ENCODE peak calls at places on chromosomes 1 and 21, in ten cellular contexts. Y is lower lobe of right lung; M is AG04449; S is stimulated activated CD8-positive, alpha-beta memory T cell treated with anti-CD3 and anti-CD28 coated beads, Interleukin-7, amount 100 ng/mL, for 24 hours; I is glutamatergic neuron; V is iPS DF 6.9; Q is T follicular helper cell; D is stimulated activated CD4-positive, alpha-beta T cell treated with anti-CD3 and anti-CD28 coated beads, TNF-alpha, amount 100 ng/mL, for 1 hour; B is RWPE1; L is head of caudate nucleus. W is an unnamed sample.

GRCh38 chr21:41894922-41895557 is 15.9 kb upstream of the PRDM15 start:
- DNase-seq in Y (no peak), M (no peak), S (no peak), I (no peak), V (no peak), Q (no peak), D (no peak), B (no peak), L (no peak), W (no peak)

GRCh38 chr1:224615861-224616760 is at the start of gene CNIH3:
- DNase-seq in Y (no peak), M (no peak), S (no peak), I (peak; percentile 72), V (no peak), Q (peak; percentile 25), D (no peak), B (peak; percentile 37), L (peak; percentile 23), W (peak; percentile 65)

GRCh38 chr1:244957122-244957521 is 92.8 kb upstream of the HNRNPU start:
- DNase-seq in Y (no peak), M (no peak), S (no peak), I (no peak), V (no peak), Q (no peak), D (no peak), B (no peak), L (no peak), W (no peak)

GRCh38 chr1:65527211-65527610 is 106.7 kb downstream of the LEPR start:
- DNase-seq in Y (no peak), M (peak; percentile 46), S (no peak), I (no peak), V (no peak), Q (no peak), D (no peak), B (no peak), L (no peak), W (no peak)

GRCh38 chr1:217687511-217687910 is 56.4 kb downstream of the SPATA17 start:
- DNase-seq in Y (no peak), M (no peak), S (no peak), I (no peak), V (no peak), Q (no peak), D (no peak), B (no peak), L (no peak), W (no peak)

GRCh38 chr1:162905759-162906158 is 44.8 kb upstream of the CCDC190 start:
- DNase-seq in Y (no peak), M (peak; percentile 67), S (no peak), I (no peak), V (no peak), Q (no peak), D (no peak), B (peak; percentile 76), L (no peak), W (no peak)

GRCh38 chr1:94418664-94419655 is 771 bp downstream of the ABCD3 start:
- DNase-seq in Y (peak; percentile 52), M (no peak), S (no peak), I (peak; percentile 60), V (no peak), Q (no peak), D (no peak), B (peak; percentile 22), L (peak; percentile 35), W (no peak)

GRCh38 chr1:31782066-31782762 is 18.1 kb upstream of the ADGRB2 start:
- DNase-seq in Y (no peak), M (no peak), S (no peak), I (no peak), V (no peak), Q (no peak), D (no peak), B (no peak), L (no peak), W (no peak)

GRCh38 chr1:180112979-180113650 is 41.6 kb upstream of the QSOX1 start:
- DNase-seq in Y (no peak), M (no peak), S (no peak), I (no peak), V (no peak), Q (no peak), D (no peak), B (no peak), L (no peak), W (no peak)

GRCh38 chr1:11501491-11501897 is 22.5 kb downstream of the DISP3 start:
- DNase-seq in Y (no peak), M (no peak), S (no peak), I (no peak), V (no peak), Q (no peak), D (no peak), B (no peak), L (no peak), W (no peak)

GRCh38 chr1:207745285-207745684 is 6.6 kb upstream of the CD46 start:
- DNase-seq in Y (no peak), M (no peak), S (no peak), I (no peak), V (no peak), Q (no peak), D (no peak), B (no peak), L (no peak), W (no peak)

GRCh38 chr1:230427981-230428380 is 1.8 kb upstream of the PGBD5 start:
- DNase-seq in Y (no peak), M (no peak), S (no peak), I (no peak), V (no peak), Q (no peak), D (no peak), B (no peak), L (no peak), W (no peak)

GRCh38 chr1:225995919-225996864 is 3.0 kb downstream of the SDE2 start:
- DNase-seq in Y (no peak), M (no peak), S (no peak), I (no peak), V (no peak), Q (no peak), D (no peak), B (no peak), L (no peak), W (no peak)

GRCh38 chr1:171017431-171017830 is 73.3 kb upstream of the FMO3 start:
- DNase-seq in Y (no peak), M (no peak), S (no peak), I (peak; percentile 83), V (no peak), Q (no peak), D (no peak), B (no peak), L (no peak), W (no peak)

GRCh38 chr1:87176090-87176489 is 152.6 kb upstream of the LMO4 start:
- DNase-seq in Y (no peak), M (no peak), S (no peak), I (no peak), V (no peak), Q (no peak), D (no peak), B (no peak), L (no peak), W (no peak)

GRCh38 chr1:214146523-214146922 is 134.4 kb upstream of the SMYD2 start:
- DNase-seq in Y (no peak), M (no peak), S (no peak), I (no peak), V (no peak), Q (no peak), D (no peak), B (peak; percentile 44), L (no peak), W (no peak)

GRCh38 chr1:39406533-39407478 is 84.6 kb upstream of the BMP8A start:
- DNase-seq in Y (no peak), M (peak; percentile 36), S (no peak), I (no peak), V (no peak), Q (no peak), D (no peak), B (no peak), L (no peak), W (no peak)

GRCh38 chr1:118317836-118318614 is 133.0 kb upstream of the SPAG17 start:
- DNase-seq in Y (no peak), M (no peak), S (no peak), I (no peak), V (no peak), Q (no peak), D (no peak), B (no peak), L (no peak), W (no peak)

GRCh38 chr1:98051065-98051675 is 130.3 kb upstream of the DPYD start:
- DNase-seq in Y (peak; percentile 51), M (no peak), S (peak; percentile 52), I (peak; percentile 85), V (no peak), Q (peak; percentile 52), D (peak; percentile 39), B (peak; percentile 36), L (peak; percentile 81), W (peak; percentile 43)

GRCh38 chr1:29974345-29974744 is 738.0 kb downstream of the PTPRU start:
- DNase-seq in Y (no peak), M (peak; percentile 49), S (no peak), I (no peak), V (peak; percentile 57), Q (no peak), D (no peak), B (peak; percentile 77), L (no peak), W (no peak)

GRCh38 chr1:234842726-234843641 is 233.0 kb upstream of the IRF2BP2 start:
- DNase-seq in Y (no peak), M (no peak), S (peak; percentile 44), I (no peak), V (no peak), Q (peak; percentile 25), D (peak; percentile 13), B (no peak), L (peak; percentile 32), W (no peak)

W was measured in NCI-H2107.